ENCODE peak calls at places on chromosome 13, in five cellular contexts. A, V, Z, Y and I are unnamed samples.

GRCh38 chr13:107157272-107157671 is 589.3 kb upstream of the ARGLU1 start:
- DNase-seq in V (no peak), Z (no peak), Y (no peak), A (no peak), I (no peak)

GRCh38 chr13:108985166-108985565 is 355.8 kb downstream of the MYO16 start:
- DNase-seq in A (no peak), Z (no peak), Y (no peak), V (no peak), I (peak; percentile 65)

GRCh38 chr13:103788061-103788652 is 721.9 kb upstream of the SLC10A2 start:
- DNase-seq in Y (no peak), V (peak; percentile 35), A (peak; percentile 58), Z (no peak), I (peak; percentile 7)

GRCh38 chr13:34351134-34351533 is 533.2 kb downstream of the RFC3 start:
- DNase-seq in Z (no peak), Y (no peak), A (no peak), V (no peak), I (no peak)

GRCh38 chr13:59112375-59112774 is 1051.4 kb downstream of the DIAPH3 start:
- DNase-seq in V (peak; percentile 99), Y (no peak), A (peak; percentile 30), Z (peak; percentile 11), I (peak; percentile 98)

GRCh38 chr13:33123066-33123940 is 107.1 kb downstream of the KL start:
- DNase-seq in V (peak; percentile 38), Y (no peak), Z (no peak), A (no peak), I (peak; percentile 37)

GRCh38 chr13:79194272-79194671 is 211.8 kb downstream of the RBM26 start:
- DNase-seq in A (no peak), Y (no peak), V (no peak), Z (peak; percentile 8), I (no peak)

GRCh38 chr13:59776924-59777690 is 386.6 kb downstream of the DIAPH3 start:
- DNase-seq in V (peak; percentile 85), Z (no peak), Y (no peak), A (no peak), I (peak; percentile 88)

GRCh38 chr13:20702530-20702929 is 969 bp upstream of the IL17D start:
- DNase-seq in Z (no peak), A (no peak), V (no peak), Y (no peak), I (no peak)

GRCh38 chr13:98350746-98351330 is 173.8 kb upstream of the RNF113B start:
- DNase-seq in Y (no peak), A (no peak), V (no peak), Z (no peak), I (no peak)

GRCh38 chr13:111949311-111949710 is 117.6 kb upstream of the SOX1 start:
- DNase-seq in A (no peak), Y (no peak), V (no peak), Z (no peak), I (no peak)

GRCh38 chr13:26646603-26647002 is 89.1 kb downstream of the WASF3 start:
- DNase-seq in V (no peak), Y (no peak), A (no peak), Z (no peak), I (no peak)

GRCh38 chr13:31372454-31372853 is 172.7 kb downstream of the B3GLCT start:
- DNase-seq in A (no peak), Z (no peak), Y (no peak), V (no peak), I (no peak)

GRCh38 chr13:48070942-48071341 is 24.0 kb downstream of the MED4 start:
- DNase-seq in V (no peak), Y (no peak), A (no peak), Z (no peak), I (no peak)

GRCh38 chr13:47628666-47629065 is 372.4 kb downstream of the SUCLA2 start:
- DNase-seq in Z (no peak), A (no peak), V (no peak), Y (no peak), I (no peak)

GRCh38 chr13:32638739-32639138 is 52.5 kb downstream of the PDS5B start:
- DNase-seq in Z (no peak), A (no peak), Y (no peak), V (no peak), I (no peak)

GRCh38 chr13:113862191-113862765 is 1.6 kb downstream of the GAS6 start:
- DNase-seq in V (no peak), Z (no peak), A (no peak), Y (no peak), I (no peak)

GRCh38 chr13:101204270-101205011 is 211.9 kb downstream of the NALCN start:
- DNase-seq in Z (no peak), V (no peak), A (no peak), Y (no peak), I (no peak)

GRCh38 chr13:84433024-84433423 is 550.8 kb upstream of the SLITRK1 start:
- DNase-seq in Z (no peak), Y (no peak), A (no peak), V (peak; percentile 78), I (peak; percentile 44)

GRCh38 chr13:80274643-80275042 is 66.3 kb downstream of the SPRY2 start:
- DNase-seq in Y (no peak), V (no peak), Z (no peak), A (no peak), I (no peak)

GRCh38 chr13:76799696-76800095 is 86.5 kb downstream of the KCTD12 start:
- DNase-seq in Z (no peak), A (no peak), V (peak; percentile 56), Y (no peak), I (peak; percentile 44)

GRCh38 chr13:112781881-112782361 is 92.1 kb downstream of the ATP11A start:
- DNase-seq in Y (no peak), A (peak; percentile 70), Z (no peak), V (no peak), I (peak; percentile 10)

GRCh38 chr13:79860757-79861156 is 379.8 kb downstream of the NDFIP2 start:
- DNase-seq in Y (no peak), Z (no peak), A (no peak), V (no peak), I (no peak)

GRCh38 chr13:89239361-89240127 is 1568.4 kb downstream of the SLITRK5 start:
- DNase-seq in Z (no peak), V (peak; percentile 6), A (no peak), Y (no peak), I (peak; percentile 4)

GRCh38 chr13:102870677-102871415 is 25.0 kb downstream of the ERCC5 start:
- DNase-seq in Y (no peak), V (peak; percentile 86), A (peak; percentile 75), Z (peak; percentile 48), I (peak; percentile 78)

GRCh38 chr13:90258129-90258528 is 1089.4 kb upstream of the MIR17HG start:
- DNase-seq in Y (no peak), V (no peak), Z (no peak), A (no peak), I (no peak)

GRCh38 chr13:25067054-25067453 is 28.9 kb upstream of the PABPC3 start:
- DNase-seq in A (no peak), Y (no peak), V (no peak), Z (no peak), I (no peak)

GRCh38 chr13:112959206-112959605 is 9.8 kb upstream of the MCF2L start:
- DNase-seq in V (no peak), Y (no peak), A (no peak), Z (no peak), I (peak; percentile 17)

GRCh38 chr13:50757021-50757420 is 86.5 kb downstream of the DLEU7 start:
- DNase-seq in V (peak; percentile 38), A (no peak), Z (no peak), Y (no peak), I (no peak)

GRCh38 chr13:35714096-35714495 is 237.6 kb upstream of the MAB21L1 start:
- DNase-seq in Z (no peak), A (peak; percentile 56), V (no peak), Y (no peak), I (no peak)

GRCh38 chr13:102654786-102655185 is 40.1 kb downstream of the METTL21C start:
- DNase-seq in V (no peak), A (no peak), Y (no peak), Z (no peak), I (no peak)

GRCh38 chr13:25249001-25249543 is 38.2 kb downstream of the MTMR6 start:
- DNase-seq in Y (no peak), Z (no peak), V (peak; percentile 73), A (no peak), I (peak; percentile 43)

GRCh38 chr13:93145199-93145598 is 81.4 kb upstream of the GPC6 start:
- DNase-seq in Y (no peak), Z (no peak), V (peak; percentile 36), A (no peak), I (no peak)

GRCh38 chr13:110138009-110138699 is 168.8 kb downstream of the COL4A1 start:
- DNase-seq in A (no peak), Z (peak; percentile 49), V (peak; percentile 75), Y (peak; percentile 52), I (peak; percentile 71)

DNA sequence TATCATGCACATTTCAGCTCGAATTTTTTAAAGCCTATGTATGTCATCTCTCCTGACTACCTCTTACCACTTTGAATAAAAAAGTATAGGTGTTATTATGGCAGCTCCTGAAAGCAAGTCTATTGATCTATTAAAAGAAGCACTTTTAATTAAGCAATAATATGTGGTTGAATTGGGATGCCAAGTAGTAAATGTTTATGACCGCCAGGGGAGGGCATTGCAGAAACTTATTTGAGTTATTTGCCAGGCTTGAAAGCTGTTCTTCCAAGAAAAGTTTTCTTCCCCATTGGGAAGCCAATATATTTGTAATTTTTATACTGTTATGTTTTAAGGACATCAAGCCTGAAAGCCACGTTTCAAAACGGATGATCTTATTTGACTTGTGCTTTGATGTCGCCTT is 88.1 kb upstream of the SOX21 start:
- DNase-seq in V (no peak), Y (no peak), A (no peak), Z (no peak), I (no peak)
- TF ChIP-seq CTCF in V (no peak), Y (no peak), A (no peak), Z (no peak), I (no peak)

GRCh38 chr13:92074658-92075057 is 676.2 kb downstream of the GPC5 start:
- DNase-seq in V (peak; percentile 35), Z (no peak), Y (no peak), A (peak; percentile 48), I (peak; percentile 11)
- TF ChIP-seq CTCF in V (peak; percentile 66), Z (peak; percentile 19), Y (no peak), A (peak; percentile 85), I (peak; percentile 37)

GRCh38 chr13:40749327-40749726 is 21.7 kb downstream of the MRPS31 start:
- DNase-seq in Z (no peak), A (no peak), Y (no peak), V (peak; percentile 6), I (peak; percentile 3)
- TF ChIP-seq CTCF in Z (peak; percentile 3), A (peak; percentile 1), Y (no peak), V (peak; percentile 38), I (peak; percentile 29)

DNA sequence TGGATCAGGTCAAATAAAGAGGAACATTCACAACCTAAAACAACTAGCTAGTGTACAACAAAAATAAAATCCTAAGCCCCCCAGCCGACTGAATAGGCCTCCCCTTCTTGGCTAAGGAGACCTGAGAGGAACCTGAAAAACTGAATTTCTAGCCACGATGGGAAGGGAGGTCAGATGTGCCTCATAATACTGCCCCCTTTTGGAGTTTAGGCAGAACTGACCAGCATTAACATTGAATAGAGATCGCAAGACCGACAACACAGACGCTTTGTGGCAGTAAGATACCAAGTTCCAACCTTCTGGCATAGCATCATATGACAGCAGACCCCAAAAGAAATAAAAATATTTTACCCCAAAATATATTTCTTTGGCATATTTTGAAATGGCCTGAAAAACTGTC is 15.9 kb downstream of the CBY2 start:
- DNase-seq in Z (no peak), Y (no peak), V (peak; percentile 21), A (no peak), I (peak; percentile 23)
- TF ChIP-seq CTCF in Z (peak; percentile 25), Y (no peak), V (peak; percentile 64), A (peak; percentile 56), I (peak; percentile 53)